ENCODE peak calls at places on chromosome 16, in eight cellular contexts. L is NCI-H748 treated with DMSO at 0.1 percent for 48 hours, V is NCI-H2081, F is brain microvascular endothelial cell, M is AG04449, J is ureter, B is heart left ventricle, I is NCI-H510A treated with DMSO at 0.1 percent for 48 hours. A is an unnamed sample.

GRCh38 chr16:88358033-88358481 is 24.7 kb upstream of the ZNF469 start:
- DNase-seq in L (no peak), J (no peak), I (no peak), V (no peak), B (no peak), M (no peak), F (no peak), A (no peak)

GRCh38 chr16:56042416-56042815 is 148.9 kb upstream of the GNAO1 start:
- DNase-seq in V (no peak), I (no peak), M (no peak), F (no peak), L (no peak), J (no peak), B (no peak), A (no peak)

GRCh38 chr16:19919142-19919541 is 34.5 kb upstream of the GPRC5B start:
- DNase-seq in F (no peak), M (no peak), L (no peak), I (no peak), V (no peak), B (no peak), J (no peak), A (no peak)

GRCh38 chr16:23141959-23142740 is 7.1 kb downstream of the USP31 start:
- DNase-seq in B (no peak), M (no peak), I (no peak), L (no peak), V (no peak), F (no peak), J (peak), A (no peak)

GRCh38 chr16:73048292-73049050 is 543 bp upstream of the ZFHX3 start:
- DNase-seq in L (no peak), F (no peak), J (peak), B (peak), V (no peak), I (no peak), M (no peak), A (peak)

GRCh38 chr16:27726621-27727275 is 176.8 kb downstream of the KATNIP start:
- DNase-seq in I (no peak), J (no peak), M (no peak), F (no peak), V (no peak), L (no peak), B (no peak), A (peak)

GRCh38 chr16:17499223-17499902 is 28.6 kb upstream of the XYLT1 start:
- DNase-seq in I (no peak), M (no peak), F (no peak), V (no peak), J (no peak), B (no peak), L (no peak), A (no peak)

GRCh38 chr16:1451702-1452392 is 7.5 kb upstream of the CCDC154 start:
- DNase-seq in F (no peak), B (no peak), V (no peak), I (no peak), M (no peak), L (no peak), J (no peak), A (no peak)

GRCh38 chr16:82187829-82188228 is 17.8 kb upstream of the MPHOSPH6 start:
- DNase-seq in F (no peak), V (no peak), I (no peak), J (no peak), B (no peak), M (no peak), L (no peak), A (no peak)

GRCh38 chr16:72291531-72291981 is 119.6 kb upstream of the PMFBP1 start:
- DNase-seq in V (no peak), I (no peak), M (peak), F (peak), L (no peak), J (no peak), B (no peak), A (peak)

GRCh38 chr16:20944861-20945390 is 44.4 kb downstream of the LYRM1 start:
- DNase-seq in B (no peak), I (no peak), F (no peak), M (no peak), L (no peak), V (no peak), J (no peak), A (peak)

GRCh38 chr16:16141141-16141540 is 82.2 kb downstream of the ABCC6 start:
- DNase-seq in M (no peak), I (no peak), L (no peak), J (no peak), F (no peak), V (no peak), B (no peak), A (no peak)

GRCh38 chr16:72244853-72245252 is 72.9 kb upstream of the PMFBP1 start:
- DNase-seq in J (no peak), I (no peak), M (no peak), F (no peak), B (no peak), V (no peak), L (no peak), A (no peak)

GRCh38 chr16:66469291-66469931 is 42.3 kb downstream of the BEAN1 start:
- DNase-seq in J (no peak), I (no peak), V (no peak), M (no peak), L (no peak), B (no peak), F (no peak), A (no peak)

GRCh38 chr16:50272111-50272571 is 5.8 kb downstream of the ADCY7 start:
- DNase-seq in V (no peak), J (no peak), M (no peak), L (no peak), F (no peak), B (no peak), I (no peak), A (no peak)

GRCh38 chr16:13453938-13454553 is 465.9 kb upstream of the ERCC4 start:
- DNase-seq in V (peak), B (no peak), L (peak), I (peak), F (no peak), M (no peak), J (no peak), A (peak)

GRCh38 chr16:391885-392335 is 5.1 kb upstream of the NME4 start:
- DNase-seq in B (no peak), V (peak), L (peak), I (no peak), M (no peak), J (no peak), F (peak), A (peak)

GRCh38 chr16:29114476-29115012 is 129.7 kb downstream of the LAT start:
- DNase-seq in J (no peak), I (no peak), B (no peak), F (no peak), V (no peak), M (no peak), L (no peak), A (no peak)

GRCh38 chr16:81578015-81578554 is 133.5 kb downstream of the CMIP start:
- DNase-seq in V (no peak), I (no peak), M (no peak), L (no peak), B (no peak), F (no peak), J (no peak), A (no peak)

GRCh38 chr16:58907297-58907696 is 173.2 kb upstream of the GOT2 start:
- DNase-seq in I (no peak), V (no peak), J (no peak), M (no peak), L (no peak), B (no peak), F (no peak), A (no peak)

GRCh38 chr16:22316411-22316811 is 19.2 kb downstream of the POLR3E start:
- DNase-seq in M (no peak), F (no peak), J (no peak), I (no peak), L (no peak), V (no peak), B (no peak), A (no peak)

GRCh38 chr16:6286176-6286575 is 1046.5 kb upstream of the RBFOX1 start:
- DNase-seq in M (no peak), F (peak), L (no peak), B (no peak), I (no peak), V (no peak), J (no peak), A (no peak)

GRCh38 chr16:84774810-84775209 is 45.0 kb upstream of the CRISPLD2 start:
- DNase-seq in B (no peak), M (peak), F (peak), V (no peak), L (no peak), J (no peak), I (no peak), A (peak)

GRCh38 chr16:65737831-65738230 is 616.0 kb upstream of the CDH11 start:
- DNase-seq in J (no peak), F (no peak), L (no peak), B (no peak), I (peak), V (no peak), M (no peak), A (no peak)

GRCh38 chr16:2150418-2151187 is 2.2 kb downstream of the RAB26 start:
- DNase-seq in V (peak), B (no peak), M (no peak), I (peak), F (no peak), L (no peak), J (no peak), A (peak)

GRCh38 chr16:48608871-48609452 is 1.0 kb downstream of the N4BP1 start:
- DNase-seq in F (no peak), J (no peak), B (no peak), V (no peak), M (no peak), I (no peak), L (no peak), A (peak)